ENCODE peak calls at places on chromosomes 16 and 17, in four cellular contexts. F, N, Y and C are unnamed samples.

GRCh38 chr17:82384051-82384729 is 12.6 kb downstream of the UTS2R start:
- DNase-seq in Y (no peak), N (no peak), F (peak), C (no peak)

GRCh38 chr17:18917506-18918032 is 34.4 kb upstream of the SLC5A10 start:
- DNase-seq in Y (no peak), F (no peak), N (no peak), C (peak)

GRCh38 chr16:16021988-16022682 is 72.7 kb downstream of the ABCC1 start:
- DNase-seq in N (no peak), Y (no peak), F (peak), C (peak)

GRCh38 chr16:26521626-26522025 is 545.1 kb upstream of the C16orf82 start:
- DNase-seq in N (no peak), F (no peak), Y (no peak), C (no peak)

GRCh38 chr16:71311553-71312158 is 22.5 kb upstream of the CMTR2 start:
- DNase-seq in Y (peak), F (peak), N (no peak), C (peak)

GRCh38 chr16:86020971-86021370 is 122.0 kb downstream of the IRF8 start:
- DNase-seq in N (no peak), Y (no peak), F (no peak), C (no peak)

GRCh38 chr16:75340715-75341500 is 89.5 kb upstream of the BCAR1 start:
- DNase-seq in N (no peak), F (no peak), Y (no peak), C (no peak)

GRCh38 chr17:3447625-3448024 is 14.0 kb upstream of the OR1E2 start:
- DNase-seq in Y (peak), N (no peak), F (peak), C (peak)

GRCh38 chr17:72602517-72603345 is 481.9 kb downstream of the SOX9 start:
- DNase-seq in Y (peak), F (no peak), N (no peak), C (no peak)

GRCh38 chr16:64459402-64459801 is 662.5 kb downstream of the CDH11 start:
- DNase-seq in N (no peak), F (no peak), Y (no peak), C (no peak)

GRCh38 chr17:59844884-59845594 is 47.7 kb downstream of the TUBD1 start:
- DNase-seq in Y (no peak), F (no peak), N (no peak), C (no peak)

GRCh38 chr17:29778936-29779811 is 150.9 kb downstream of the SSH2 start:
- DNase-seq in N (no peak), Y (peak), F (peak), C (peak)

GRCh38 chr16:72927199-72928088 is 120.5 kb downstream of the ZFHX3 start:
- DNase-seq in F (peak), Y (no peak), N (no peak), C (no peak)

GRCh38 chr17:4587803-4588202 is 3.5 kb downstream of the SMTNL2 start:
- DNase-seq in N (no peak), F (no peak), Y (no peak), C (no peak)

GRCh38 chr17:63819585-63820537 is 7.4 kb upstream of the PSMC5 start:
- DNase-seq in Y (no peak), N (no peak), F (no peak), C (peak)

GRCh38 chr16:707062-707538 is 1.5 kb upstream of the FBXL16 start:
- DNase-seq in Y (no peak), N (no peak), F (no peak), C (no peak)

GRCh38 chr17:78000351-78000750 is 41.8 kb downstream of the TNRC6C start:
- DNase-seq in N (no peak), F (no peak), Y (no peak), C (no peak)

GRCh38 chr17:81434079-81434478 is 38.8 kb downstream of the BAHCC1 start:
- DNase-seq in Y (no peak), F (no peak), N (no peak), C (no peak)

GRCh38 chr16:25823891-25824290 is 132.1 kb downstream of the HS3ST4 start:
- DNase-seq in F (no peak), Y (no peak), N (no peak), C (no peak)

GRCh38 chr16:85829751-85830445 is 30.4 kb downstream of the COX4I1 start:
- DNase-seq in Y (no peak), F (no peak), N (no peak), C (no peak)

GRCh38 chr17:80663783-80664206 is 119.2 kb downstream of the RPTOR start:
- DNase-seq in N (no peak), F (no peak), Y (no peak), C (peak)

GRCh38 chr16:79170565-79171242 is 429.8 kb downstream of the MAF start:
- DNase-seq in N (no peak), Y (no peak), F (no peak), C (no peak)
- TF ChIP-seq ETV6 in N (no peak), Y (no peak), F (no peak), C (no peak)

GRCh38 chr17:50200447-50201225 is 795 bp downstream of the COL1A1 start:
- DNase-seq in F (peak), N (no peak), Y (peak), C (peak)

GRCh38 chr17:50203086-50203485 is 1.7 kb upstream of the COL1A1 start:
- DNase-seq in N (no peak), Y (no peak), F (no peak), C (no peak)

GRCh38 chr17:50199651-50200446 is 1.6 kb downstream of the COL1A1 start:
- DNase-seq in F (peak), N (no peak), Y (peak), C (peak)

GRCh38 chr17:50199211-50199633 is 2.2 kb downstream of the COL1A1 start:
- DNase-seq in Y (no peak), N (no peak), F (no peak), C (no peak)

GRCh38 chr17:50201226-50201854 is at the start of gene COL1A1:
- DNase-seq in N (no peak), F (no peak), Y (peak), C (no peak)
- TF ChIP-seq ETV6 in N (no peak), F (no peak), Y (no peak), C (no peak)

GRCh38 chr17:70365098-70365583 is 195.8 kb downstream of the KCNJ2 start:
- DNase-seq in Y (no peak), F (no peak), N (peak), C (no peak)
- TF ChIP-seq ETV6 in Y (no peak), F (no peak), N (peak), C (no peak)

GRCh38 chr16:30032083-30032819 is 1.2 kb upstream of the TLCD3B start:
- DNase-seq in N (no peak), Y (peak), F (peak), C (peak)
- TF ChIP-seq ETV6 in N (no peak), Y (no peak), F (no peak), C (no peak)

DNA sequence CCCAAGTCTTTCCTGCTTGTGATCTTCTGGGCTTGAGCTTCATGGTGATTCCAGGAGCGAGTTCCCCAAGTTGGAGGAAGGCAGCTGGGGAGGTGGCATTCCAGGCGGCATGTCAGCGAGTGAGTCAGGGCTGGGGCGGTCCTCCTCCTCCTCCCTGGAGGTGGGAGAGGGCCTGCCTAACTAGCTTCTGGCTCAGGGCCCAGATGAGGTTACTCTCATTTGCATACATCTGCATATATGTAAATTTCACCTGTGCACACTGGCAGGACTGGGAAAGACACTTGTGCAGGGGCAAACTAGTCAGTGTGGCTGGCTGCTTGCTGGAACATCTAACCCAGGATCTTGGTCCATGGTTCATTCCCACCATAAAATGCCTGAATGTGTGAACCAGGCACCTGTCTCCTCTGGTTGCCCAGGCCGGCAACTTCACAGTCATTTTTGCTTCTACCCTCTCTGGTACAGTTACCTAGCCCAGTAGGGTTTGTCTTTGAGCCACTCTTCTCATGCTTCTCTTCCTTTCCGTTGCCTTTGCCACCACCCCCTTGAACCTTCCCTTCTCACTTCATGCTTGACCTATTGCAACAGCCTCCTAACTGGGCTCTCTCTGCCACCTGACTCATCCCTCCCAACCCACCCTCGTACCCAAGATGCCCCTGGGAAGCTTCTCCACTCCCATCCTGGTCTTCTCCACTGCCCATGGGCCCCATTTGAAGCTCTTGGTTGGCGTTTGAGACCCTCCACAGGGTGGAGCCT is 9.6 kb upstream of the DLX4 start:
- DNase-seq in N (no peak), Y (peak), F (no peak), C (no peak)
- TF ChIP-seq ETV6 in N (no peak), Y (no peak), F (no peak), C (no peak)

GRCh38 chr16:7921360-7921759 is 588.7 kb downstream of the RBFOX1 start:
- DNase-seq in N (no peak), Y (no peak), F (no peak), C (no peak)
- TF ChIP-seq ETV6 in N (no peak), Y (no peak), F (no peak), C (no peak)

DNA sequence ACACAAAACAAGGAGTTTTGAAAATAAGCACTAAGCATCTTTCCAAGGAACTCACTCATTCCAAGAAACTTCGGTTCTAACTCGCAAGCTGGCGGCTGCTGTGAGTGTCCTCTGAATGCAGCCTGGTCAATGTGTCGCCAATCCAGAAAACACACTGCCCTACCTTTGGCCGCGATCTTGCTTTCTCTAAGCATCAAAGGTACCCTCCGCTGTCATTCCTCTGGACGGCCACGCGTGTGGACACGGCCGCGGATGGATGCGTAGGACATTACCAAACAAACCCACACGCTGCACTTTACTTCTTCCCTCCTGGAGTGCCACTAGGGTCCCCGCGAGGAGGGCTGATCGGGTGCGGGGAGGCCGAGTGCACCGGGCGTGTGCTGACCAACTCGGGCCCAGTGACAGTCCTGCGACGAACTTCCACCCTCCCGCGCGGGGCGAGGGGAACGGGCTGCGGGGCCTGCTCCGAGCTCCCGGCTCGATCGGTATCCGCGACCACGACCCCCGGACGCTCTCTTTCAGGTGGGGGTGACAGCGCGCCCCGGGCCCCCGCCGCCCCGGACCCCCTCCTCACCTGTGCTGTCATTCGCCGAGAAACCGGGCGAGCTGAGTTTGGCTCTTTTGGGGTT is 1.1 kb downstream of the CREBBP start:
- DNase-seq in N (no peak), F (no peak), Y (no peak), C (peak)
- TF ChIP-seq ETV6 in N (no peak), F (no peak), Y (no peak), C (no peak)

GRCh38 chr17:43814714-43815113 is 18.2 kb downstream of the MPP3 start:
- DNase-seq in Y (no peak), N (no peak), F (no peak), C (no peak)

GRCh38 chr17:43812396-43813265 is 20.3 kb downstream of the MPP3 start:
- DNase-seq in Y (no peak), F (no peak), N (no peak), C (no peak)

GRCh38 chr17:43810823-43811222 is 22.1 kb downstream of the MPP3 start:
- DNase-seq in F (no peak), Y (no peak), N (no peak), C (no peak)

GRCh38 chr17:43814026-43814425 is 18.9 kb downstream of the MPP3 start:
- DNase-seq in Y (peak), N (no peak), F (no peak), C (no peak)

DNA sequence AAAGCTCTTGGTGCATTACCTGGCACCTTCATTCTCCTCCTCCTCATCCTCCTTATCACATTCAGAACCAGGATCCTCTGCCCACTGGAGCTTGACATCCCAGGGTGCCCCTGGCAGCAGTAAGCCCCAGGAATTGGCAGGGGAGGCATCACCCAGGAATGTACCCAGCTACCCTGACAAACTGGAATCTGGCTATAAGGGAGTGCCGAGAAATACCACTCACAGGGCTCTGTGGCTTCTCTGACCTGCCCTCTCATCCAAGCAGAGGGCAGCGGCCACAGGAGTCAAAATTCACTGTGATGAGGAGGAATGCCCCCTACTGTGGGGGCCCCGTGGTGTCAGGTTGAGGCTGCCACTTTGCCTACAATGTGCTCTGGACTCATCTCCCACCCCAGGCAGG is 19.6 kb downstream of the MPP3 start:
- DNase-seq in N (no peak), F (no peak), Y (no peak), C (no peak)
- TF ChIP-seq ETV6 in N (no peak), F (no peak), Y (no peak), C (no peak)